ENCODE peak calls at places on chromosomes 3 and 15, in nine cellular contexts. B is OCI-LY7, O is endodermal cell, R is colonic mucosa, Q is right atrium auricular region, X is psoas muscle, H is neuronal stem cell, G is A549, U is neural progenitor cell. W is an unnamed sample.

GRCh38 chr3:43994594-43995077 is 247.1 kb upstream of the TOPAZ1 start:
- DNase-seq in B (peak; percentile 29), O (peak; percentile 80), R (no peak), Q (no peak), X (no peak), H (no peak), G (no peak), U (peak; percentile 15), W (no peak)

GRCh38 chr3:160796813-160797164 is 40.8 kb downstream of the PPM1L start:
- DNase-seq in B (no peak), O (no peak), R (peak; percentile 24), Q (no peak), X (no peak), H (no peak), G (no peak), U (no peak), W (no peak)

GRCh38 chr3:43998374-43998840 is 243.3 kb upstream of the TOPAZ1 start:
- DNase-seq in B (peak; percentile 44), O (peak; percentile 79), R (no peak), Q (no peak), X (no peak), H (no peak), G (no peak), U (peak; percentile 58), W (no peak)

GRCh38 chr3:9606108-9606507 is 43.2 kb upstream of the MTMR14 start:
- DNase-seq in B (no peak), O (no peak), R (no peak), Q (no peak), X (no peak), H (no peak), G (no peak), U (no peak), W (no peak)

GRCh38 chr15:36982441-36982840 is 117.9 kb downstream of the MEIS2 start:
- DNase-seq in B (no peak), O (no peak), R (no peak), Q (no peak), X (no peak), H (no peak), G (no peak), U (no peak), W (no peak)

GRCh38 chr3:15610083-15610482 is 8.5 kb downstream of the BTD start:
- DNase-seq in B (no peak), O (no peak), R (no peak), Q (no peak), X (peak; percentile 90), H (no peak), G (peak; percentile 70), U (no peak), W (no peak)

GRCh38 chr3:104907507-104907906 is 459.2 kb upstream of the ALCAM start:
- DNase-seq in B (no peak), O (no peak), R (no peak), Q (no peak), X (no peak), H (no peak), G (no peak), U (no peak), W (no peak)

GRCh38 chr3:122998856-122999255 is 28.7 kb downstream of the SEMA5B start:
- DNase-seq in B (no peak), O (no peak), R (no peak), Q (no peak), X (no peak), H (no peak), G (no peak), U (no peak), W (no peak)

GRCh38 chr3:123695152-123695551 is 110.3 kb upstream of the HACD2 start:
- DNase-seq in B (no peak), O (no peak), R (no peak), Q (no peak), X (no peak), H (no peak), G (no peak), U (no peak), W (no peak)

GRCh38 chr3:69085543-69086132 is 901 bp downstream of the ARL6IP5 start:
- DNase-seq in B (peak; percentile 14), O (peak; percentile 68), R (peak; percentile 53), Q (no peak), X (peak; percentile 64), H (no peak), G (no peak), U (peak; percentile 29), W (peak; percentile 33)

GRCh38 chr3:24496529-24497482 is 2.2 kb upstream of the THRB start:
- DNase-seq in B (no peak), O (peak; percentile 92), R (peak; percentile 82), Q (peak; percentile 90), X (peak; percentile 82), H (peak; percentile 35), G (peak; percentile 80), U (peak; percentile 74), W (peak; percentile 76)

GRCh38 chr3:37935756-37936666 is 54.6 kb upstream of the VILL start:
- DNase-seq in B (no peak), O (peak; percentile 56), R (no peak), Q (no peak), X (no peak), H (peak; percentile 5), G (peak; percentile 81), U (peak; percentile 41), W (no peak)

GRCh38 chr3:38039899-38040261 is 872 bp downstream of the DLEC1 start:
- DNase-seq in B (peak; percentile 14), O (peak; percentile 78), R (peak; percentile 73), Q (peak; percentile 89), X (peak; percentile 67), H (no peak), G (no peak), U (peak; percentile 41), W (peak; percentile 37)

GRCh38 chr15:66746231-66746605 is 44.2 kb downstream of the SMAD6 start:
- DNase-seq in B (no peak), O (no peak), R (no peak), Q (no peak), X (no peak), H (no peak), G (no peak), U (no peak), W (peak; percentile 45)

GRCh38 chr3:175885196-175885766 is 1026.1 kb downstream of the NAALADL2 start:
- DNase-seq in B (no peak), O (no peak), R (no peak), Q (no peak), X (peak; percentile 34), H (no peak), G (no peak), U (peak; percentile 11), W (no peak)

GRCh38 chr3:39096775-39097174 is 10.7 kb downstream of the GORASP1 start:
- DNase-seq in B (no peak), O (no peak), R (no peak), Q (no peak), X (no peak), H (no peak), G (no peak), U (no peak), W (no peak)

GRCh38 chr3:134941820-134942219 is 146.8 kb downstream of the EPHB1 start:
- DNase-seq in B (no peak), O (no peak), R (no peak), Q (no peak), X (no peak), H (no peak), G (no peak), U (no peak), W (no peak)

GRCh38 chr3:191246628-191247027 is 47.6 kb downstream of the OSTN start:
- DNase-seq in B (no peak), O (no peak), R (no peak), Q (no peak), X (no peak), H (no peak), G (peak; percentile 31), U (no peak), W (no peak)

GRCh38 chr3:186360779-186361178 is 1.3 kb downstream of the DGKG start:
- DNase-seq in B (no peak), O (peak; percentile 74), R (no peak), Q (peak; percentile 52), X (no peak), H (peak; percentile 24), G (no peak), U (peak; percentile 70), W (peak; percentile 46)

GRCh38 chr15:25674948-25675347 is 188.2 kb downstream of the ATP10A start:
- DNase-seq in B (no peak), O (no peak), R (no peak), Q (peak; percentile 83), X (peak; percentile 93), H (no peak), G (no peak), U (no peak), W (peak; percentile 58)

DNA sequence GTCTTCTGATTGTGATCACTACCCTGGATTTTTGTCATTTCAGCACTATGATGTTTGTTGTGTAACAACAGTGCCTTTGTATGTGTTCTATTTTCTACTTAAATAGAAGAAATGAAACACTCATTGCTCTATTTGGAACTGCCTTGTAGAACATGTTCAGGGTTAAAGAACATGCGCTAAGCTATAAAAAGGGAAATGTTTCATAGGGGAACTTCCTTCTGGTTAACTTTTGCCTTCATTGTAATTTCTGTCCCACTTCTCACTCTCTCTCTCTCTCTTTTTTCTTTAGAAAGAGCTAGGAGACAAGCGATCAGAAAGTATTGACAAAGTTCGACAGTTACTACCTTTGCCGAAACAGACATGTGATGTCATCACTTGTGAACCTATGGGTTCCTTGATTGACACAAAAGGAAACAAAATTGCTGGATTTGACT is at the start of gene P2RY12:
- DNase-seq in B (peak; percentile 35), O (no peak), R (no peak), Q (no peak), X (no peak), H (no peak), G (no peak), U (no peak), W (no peak)
- H3K4me1 ChIP-seq in B (peaks cover 39% of the 10 kb centered on the region), O (no peaks in the 10 kb centered on the region), R (no peaks in the 10 kb centered on the region), Q (no peaks in the 10 kb centered on the region), X (no peaks in the 10 kb centered on the region), H (no peaks in the 10 kb centered on the region), G (no peaks in the 10 kb centered on the region), U (no peaks in the 10 kb centered on the region), W (no peaks in the 10 kb centered on the region)

GRCh38 chr3:28317438-28318022 is 31.0 kb upstream of the ZCWPW2 start:
- DNase-seq in B (peak; percentile 63), O (no peak), R (peak; percentile 28), Q (no peak), X (no peak), H (peak; percentile 9), G (peak; percentile 62), U (peak; percentile 59), W (no peak)
- H3K4me3 ChIP-seq in B (no peak overlapping the region), O (no peak overlapping the region), R (no peak overlapping the region), Q (no peak overlapping the region), X (no peak overlapping the region), H (no peak overlapping the region), G (no peak overlapping the region), U (no peak overlapping the region), W (no peak overlapping the region)

GRCh38 chr15:101242999-101243336 is 8.9 kb downstream of the CHSY1 start:
- DNase-seq in B (no peak), O (peak; percentile 53), R (no peak), Q (no peak), X (no peak), H (no peak), G (no peak), U (peak; percentile 82), W (no peak)
- H3K4me1 ChIP-seq in B (peaks cover 49% of the 10 kb centered on the region), O (peaks cover 18% of the 10 kb centered on the region), R (peaks cover 3% of the 10 kb centered on the region), Q (peaks cover 89% of the 10 kb centered on the region), X (peaks cover 64% of the 10 kb centered on the region), H (peaks cover 7% of the 10 kb centered on the region), G (no peaks in the 10 kb centered on the region), U (peaks cover 15% of the 10 kb centered on the region), W (peaks cover 55% of the 10 kb centered on the region)

GRCh38 chr15:55003900-55004879 is 192.6 kb downstream of the RSL24D1 start:
- DNase-seq in B (no peak), O (no peak), R (no peak), Q (no peak), X (no peak), H (peak; percentile 31), G (peak; percentile 4), U (no peak), W (no peak)
- H3K4me3 ChIP-seq in B (no peak overlapping the region), O (no peak overlapping the region), R (no peak overlapping the region), Q (no peak overlapping the region), X (no peak overlapping the region), H (no peak overlapping the region), G (no peak overlapping the region), U (no peak overlapping the region), W (no peak overlapping the region)